ENCODE peak calls at places on chromosomes 7 and 10, in six cellular contexts. E is K562, L is GM12878, X is HepG2, D is upper lobe of left lung, Q is A549. I is an unnamed sample.
A peak's percentile ranks its signal among the peaks of the same experiment; 100 is the strongest.

GRCh38 chr7:26538683-26539082 is 247.0 kb downstream of the SNX10 start:
- ATAC-seq in X (no peak), Q (no peak), D (no peak), E (no peak), L (no peak), I (no peak)

GRCh38 chr10:102120987-102121738 is 995 bp upstream of the LDB1 start:
- ATAC-seq in X (no peak), D (no peak), Q (no peak), E (peak; percentile 16), L (no peak), I (peak; percentile 61)

GRCh38 chr7:101527844-101528667 is 101.0 kb downstream of the MYL10 start:
- ATAC-seq in E (no peak), Q (peak; percentile 26), L (no peak), D (peak; percentile 44), X (no peak), I (no peak)

GRCh38 chr10:96556003-96556402 is 30.8 kb downstream of the TM9SF3 start:
- ATAC-seq in Q (peak; percentile 66), D (no peak), L (peak; percentile 44), E (peak; percentile 59), X (peak; percentile 62), I (no peak)

GRCh38 chr10:24448351-24449009 is 239.5 kb downstream of the KIAA1217 start:
- ATAC-seq in E (no peak), D (no peak), X (no peak), L (no peak), Q (no peak), I (no peak)

GRCh38 chr7:151087247-151088018 is 1.2 kb downstream of the AGAP3 start:
- ATAC-seq in L (peak; percentile 49), E (peak; percentile 71), D (peak; percentile 65), X (peak; percentile 45), Q (peak; percentile 47), I (peak; percentile 35)

GRCh38 chr7:151851160-151851751 is 25.7 kb downstream of the PRKAG2 start:
- ATAC-seq in X (no peak), E (no peak), D (peak; percentile 77), L (peak; percentile 64), Q (no peak), I (peak; percentile 44)

GRCh38 chr7:79647711-79648110 is 194.2 kb upstream of the MAGI2 start:
- ATAC-seq in L (no peak), D (peak; percentile 17), Q (no peak), X (no peak), E (no peak), I (no peak)

GRCh38 chr10:69057261-69057950 is 30.5 kb upstream of the SRGN start:
- ATAC-seq in D (peak; percentile 41), L (no peak), Q (no peak), X (peak; percentile 58), E (peak; percentile 34), I (no peak)

GRCh38 chr10:123301077-123301875 is 147.1 kb downstream of the BUB3 start:
- ATAC-seq in L (peak; percentile 81), E (no peak), D (peak; percentile 73), X (no peak), Q (peak; percentile 71), I (no peak)

GRCh38 chr7:3082831-3083230 is 39.2 kb upstream of the CARD11 start:
- ATAC-seq in L (no peak), E (no peak), X (no peak), Q (no peak), D (no peak), I (no peak)

GRCh38 chr7:151796091-151796870 is 80.6 kb downstream of the PRKAG2 start:
- ATAC-seq in D (peak; percentile 78), E (peak; percentile 58), L (no peak), Q (peak; percentile 74), X (no peak), I (peak; percentile 66)

GRCh38 chr10:3530346-3531096 is 254.5 kb downstream of the KLF6 start:
- ATAC-seq in L (no peak), E (no peak), D (no peak), X (no peak), Q (no peak), I (no peak)

GRCh38 chr7:91164948-91165845 is 99.0 kb upstream of the FZD1 start:
- ATAC-seq in X (no peak), L (peak; percentile 92), D (peak; percentile 79), E (no peak), Q (no peak), I (peak; percentile 31)
- H3K4me3 ChIP-seq in X (no peak overlapping the region), L (no peak overlapping the region), D (no peak overlapping the region), E (no peak overlapping the region), Q (no peak overlapping the region), I (no peak overlapping the region)

GRCh38 chr7:75916685-75917634 is 2.0 kb downstream of the POR start:
- ATAC-seq in X (no peak), D (no peak), E (no peak), Q (no peak), L (no peak), I (no peak)

GRCh38 chr7:75914169-75914654 is 743 bp upstream of the POR start:
- ATAC-seq in Q (peak; percentile 21), D (no peak), L (no peak), E (peak; percentile 35), X (peak; percentile 6), I (no peak)

GRCh38 chr7:75914655-75915415 is at the start of gene POR:
- ATAC-seq in Q (peak; percentile 91), X (peak; percentile 88), L (peak; percentile 96), E (peak; percentile 97), D (peak; percentile 100), I (peak; percentile 98)

GRCh38 chr7:75916259-75916658 is 1.3 kb downstream of the POR start:
- ATAC-seq in X (no peak), L (no peak), Q (no peak), D (no peak), E (no peak), I (no peak)

DNA sequence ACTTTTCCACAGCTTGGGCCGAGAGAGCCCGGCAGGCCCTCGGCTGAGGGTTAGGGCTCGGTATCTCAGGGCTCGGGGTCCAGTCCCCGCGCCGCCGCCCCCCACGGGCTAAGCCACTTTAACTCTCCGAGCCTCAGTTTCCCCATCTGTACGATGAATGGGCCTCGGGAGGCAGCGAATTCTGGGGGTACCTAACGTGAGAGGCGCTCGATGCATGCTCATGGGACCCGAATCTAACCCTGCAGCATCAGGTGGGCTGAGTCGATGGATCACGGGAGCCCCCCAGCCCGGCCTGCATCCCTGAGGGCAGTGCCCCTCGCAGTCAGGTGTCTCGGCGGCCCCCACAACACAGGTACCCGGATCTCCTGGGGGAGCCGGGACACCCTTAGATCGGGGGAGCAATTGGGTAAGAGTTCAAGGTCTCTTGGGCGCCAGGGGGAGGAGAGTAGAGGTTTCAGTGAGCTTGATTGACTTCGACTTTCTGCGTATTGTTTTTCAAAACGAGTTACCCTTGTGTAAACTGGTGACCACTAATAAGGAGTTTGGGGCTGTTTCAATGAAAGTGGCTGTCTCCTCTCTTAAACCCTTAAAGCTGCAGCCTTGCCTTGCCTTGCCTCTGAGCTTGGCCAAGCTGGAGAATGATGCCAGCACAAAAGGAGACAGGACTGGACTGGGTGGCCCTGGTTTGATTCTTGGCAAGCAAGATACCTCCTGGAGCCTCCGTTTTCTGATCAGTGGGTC is 631 bp downstream of the POR start:
- ATAC-seq in X (peak; percentile 25), E (peak; percentile 31), Q (peak; percentile 45), D (peak; percentile 23), L (peak; percentile 59), I (no peak)
- TF ChIP-seq EP300 in X (no peak), E (no peak), Q (no peak), D (no peak), L (no peak), I (no peak)

GRCh38 chr7:97005764-97006145 is 402 bp downstream of the DLX6 start:
- ATAC-seq in E (no peak), D (no peak), L (no peak), Q (peak; percentile 4), X (peak; percentile 2), I (no peak)

GRCh38 chr7:97006146-97006950 is 995 bp downstream of the DLX6 start:
- ATAC-seq in D (peak; percentile 66), E (peak; percentile 35), Q (peak; percentile 72), L (peak; percentile 48), X (peak; percentile 85), I (peak; percentile 44)

GRCh38 chr7:97004931-97005763 is at the start of gene DLX6:
- ATAC-seq in X (peak; percentile 85), L (no peak), Q (peak; percentile 82), E (no peak), D (peak; percentile 51), I (peak; percentile 42)

GRCh38 chr7:97008275-97008917 is 3.0 kb downstream of the DLX6 start:
- ATAC-seq in Q (no peak), X (no peak), D (no peak), L (no peak), E (no peak), I (no peak)

GRCh38 chr7:97006951-97007861 is 1.9 kb downstream of the DLX6 start:
- ATAC-seq in Q (no peak), D (peak; percentile 7), L (no peak), X (peak; percentile 27), E (no peak), I (no peak)
- H3K4me3 ChIP-seq in Q (no peak overlapping the region), D (no peak overlapping the region), L (no peak overlapping the region), X (peak overlapping the region; percentile 71), E (no peak overlapping the region), I (peak overlapping the region; percentile 50)

DNA sequence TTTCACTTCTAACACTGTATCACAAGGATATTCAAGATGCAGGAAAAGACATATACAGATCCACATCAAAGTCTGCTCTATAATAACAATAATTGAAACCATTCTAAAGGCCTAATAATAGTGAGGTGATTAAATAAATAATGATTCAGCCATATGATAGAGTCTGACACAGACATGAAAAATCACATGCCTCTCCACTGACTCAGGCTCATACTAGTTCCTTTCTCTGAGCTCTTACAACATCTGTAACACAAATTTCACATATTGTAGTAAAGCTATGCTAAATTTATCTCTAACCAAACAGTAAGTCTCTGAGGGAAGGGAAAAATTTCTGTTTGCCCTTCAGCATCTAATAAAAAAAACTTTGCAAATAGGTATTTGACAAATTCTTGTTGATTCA is 54.1 kb downstream of the CUBN start:
- ATAC-seq in E (no peak), L (no peak), D (peak; percentile 92), Q (peak; percentile 99), X (no peak), I (peak; percentile 94)
- TF ChIP-seq EP300 in E (no peak), L (no peak), D (no peak), Q (peak; percentile 65), X (no peak), I (no peak)

GRCh38 chr7:107966701-107967100 is 36.3 kb downstream of the LAMB1 start:
- ATAC-seq in Q (peak; percentile 65), D (peak; percentile 16), X (peak; percentile 79), E (peak; percentile 44), L (no peak), I (peak; percentile 8)
- H3K4me3 ChIP-seq in Q (no peak overlapping the region), D (no peak overlapping the region), X (no peak overlapping the region), E (no peak overlapping the region), L (no peak overlapping the region), I (no peak overlapping the region)

I was measured in gastroesophageal sphincter.